ENCODE peak calls at places on chromosomes 1 and 21, in seven cellular contexts. One of them, this sample, is unnamed. For H3K4me1, the result is how much of the 10 kb centered on the place peaks cover.

GRCh38 chr1:25066253-25066652 is 136.2 kb upstream of the RUNX3 start:
- DNase-seq in GM23338: no peak
- DNase-seq in SK-N-SH: peak
- DNase-seq in K562: no peak
- DNase-seq in H1: no peak
- DNase-seq in GM12878: no peak
- DNase-seq in HepG2: no peak
- DNase-seq in this sample: no peak

GRCh38 chr1:59878370-59878769 is 48.2 kb downstream of the CYP2J2 start:
- DNase-seq in GM12878: no peak
- DNase-seq in GM23338: peak
- DNase-seq in K562: no peak
- DNase-seq in SK-N-SH: no peak
- DNase-seq in HepG2: no peak
- DNase-seq in H1: no peak
- DNase-seq in this sample: no peak

GRCh38 chr1:199684686-199685273 is 342.7 kb upstream of the NR5A2 start:
- DNase-seq in GM12878: peak
- DNase-seq in H1: no peak
- DNase-seq in HepG2: peak
- DNase-seq in SK-N-SH: peak
- DNase-seq in K562: peak
- DNase-seq in GM23338: peak
- DNase-seq in this sample: peak

GRCh38 chr1:2815551-2815950 is 14.1 kb upstream of the TTC34 start:
- DNase-seq in GM12878: no peak
- DNase-seq in GM23338: no peak
- DNase-seq in SK-N-SH: no peak
- DNase-seq in K562: no peak
- DNase-seq in H1: no peak
- DNase-seq in HepG2: no peak
- DNase-seq in this sample: no peak

GRCh38 chr1:19981507-19982312 is 2.3 kb upstream of the PLA2G2A start:
- DNase-seq in SK-N-SH: no peak
- DNase-seq in H1: peak
- DNase-seq in GM23338: no peak
- DNase-seq in K562: no peak
- DNase-seq in HepG2: peak
- DNase-seq in GM12878: no peak
- DNase-seq in this sample: no peak

GRCh38 chr1:31750858-31751638 is 13.1 kb downstream of the ADGRB2 start:
- DNase-seq in K562: no peak
- DNase-seq in SK-N-SH: no peak
- DNase-seq in GM23338: no peak
- DNase-seq in HepG2: no peak
- DNase-seq in GM12878: no peak
- DNase-seq in H1: no peak
- DNase-seq in this sample: no peak

GRCh38 chr1:229184066-229184465 is 86.8 kb upstream of the RAB4A start:
- DNase-seq in GM12878: no peak
- DNase-seq in H1: no peak
- DNase-seq in HepG2: no peak
- DNase-seq in GM23338: no peak
- DNase-seq in SK-N-SH: no peak
- DNase-seq in K562: no peak
- DNase-seq in this sample: no peak

GRCh38 chr1:26277719-26278118 is 2.2 kb upstream of the SH3BGRL3 start:
- DNase-seq in HepG2: no peak
- DNase-seq in GM23338: no peak
- DNase-seq in K562: no peak
- DNase-seq in GM12878: no peak
- DNase-seq in SK-N-SH: no peak
- DNase-seq in H1: no peak
- DNase-seq in this sample: no peak

GRCh38 chr1:246108278-246108925 is 398.7 kb downstream of the SMYD3 start:
- DNase-seq in GM23338: no peak
- DNase-seq in H1: no peak
- DNase-seq in K562: no peak
- DNase-seq in HepG2: no peak
- DNase-seq in GM12878: no peak
- DNase-seq in SK-N-SH: no peak
- DNase-seq in this sample: no peak

GRCh38 chr1:59568158-59568935 is 246.4 kb upstream of the HOOK1 start:
- DNase-seq in H1: no peak
- DNase-seq in GM12878: no peak
- DNase-seq in SK-N-SH: no peak
- DNase-seq in HepG2: no peak
- DNase-seq in GM23338: no peak
- DNase-seq in K562: no peak
- DNase-seq in this sample: peak

GRCh38 chr1:89884718-89885596 is 64.1 kb downstream of the LRRC8D start:
- DNase-seq in GM12878: no peak
- DNase-seq in HepG2: no peak
- DNase-seq in H1: no peak
- DNase-seq in GM23338: no peak
- DNase-seq in K562: no peak
- DNase-seq in SK-N-SH: no peak
- DNase-seq in this sample: peak

GRCh38 chr1:241167121-241167619 is 189.8 kb downstream of the RGS7 start:
- DNase-seq in H1: no peak
- DNase-seq in K562: no peak
- DNase-seq in HepG2: no peak
- DNase-seq in SK-N-SH: no peak
- DNase-seq in GM23338: no peak
- DNase-seq in GM12878: no peak
- DNase-seq in this sample: no peak

GRCh38 chr1:222898191-222898527 is 83.3 kb downstream of the DISP1 start:
- DNase-seq in HepG2: no peak
- DNase-seq in H1: no peak
- DNase-seq in SK-N-SH: no peak
- DNase-seq in K562: no peak
- DNase-seq in GM23338: no peak
- DNase-seq in GM12878: no peak
- DNase-seq in this sample: no peak

GRCh38 chr1:69737527-69738176 is 169.9 kb downstream of the LRRC7 start:
- DNase-seq in GM12878: peak
- DNase-seq in GM23338: peak
- DNase-seq in SK-N-SH: peak
- DNase-seq in H1: peak
- DNase-seq in HepG2: peak
- DNase-seq in K562: peak
- DNase-seq in this sample: peak

GRCh38 chr1:232579461-232579860 is 50.5 kb downstream of the SIPA1L2 start:
- DNase-seq in K562: no peak
- DNase-seq in HepG2: no peak
- DNase-seq in GM23338: no peak
- DNase-seq in GM12878: no peak
- DNase-seq in SK-N-SH: no peak
- DNase-seq in H1: no peak
- DNase-seq in this sample: no peak

GRCh38 chr1:208242829-208243521 is 1.2 kb downstream of the PLXNA2 start:
- DNase-seq in SK-N-SH: peak
- DNase-seq in GM12878: no peak
- DNase-seq in HepG2: no peak
- DNase-seq in K562: peak
- DNase-seq in H1: peak
- DNase-seq in GM23338: peak
- DNase-seq in this sample: no peak

GRCh38 chr1:229432905-229433304 is 989 bp downstream of the ACTA1 start:
- DNase-seq in GM23338: peak
- DNase-seq in H1: no peak
- DNase-seq in HepG2: no peak
- DNase-seq in SK-N-SH: no peak
- DNase-seq in GM12878: no peak
- DNase-seq in K562: no peak
- DNase-seq in this sample: no peak

GRCh38 chr1:203299180-203299579 is 6.1 kb upstream of the BTG2 start:
- DNase-seq in SK-N-SH: no peak
- DNase-seq in GM23338: no peak
- DNase-seq in H1: no peak
- DNase-seq in GM12878: no peak
- DNase-seq in K562: no peak
- DNase-seq in HepG2: no peak
- DNase-seq in this sample: no peak

GRCh38 chr1:175620380-175620779 is 123.0 kb downstream of the TNR start:
- DNase-seq in H1: no peak
- DNase-seq in GM23338: no peak
- DNase-seq in GM12878: no peak
- DNase-seq in K562: no peak
- DNase-seq in HepG2: no peak
- DNase-seq in SK-N-SH: no peak
- DNase-seq in this sample: no peak

GRCh38 chr1:161932668-161933067 is 91.0 kb downstream of the OLFML2B start:
- DNase-seq in SK-N-SH: no peak
- DNase-seq in H1: no peak
- DNase-seq in HepG2: no peak
- DNase-seq in K562: no peak
- DNase-seq in GM12878: no peak
- DNase-seq in GM23338: no peak
- DNase-seq in this sample: no peak

GRCh38 chr1:48665743-48666142 is 110.9 kb downstream of the BEND5 start:
- DNase-seq in HepG2: no peak
- DNase-seq in GM23338: no peak
- DNase-seq in SK-N-SH: no peak
- DNase-seq in K562: no peak
- DNase-seq in H1: no peak
- DNase-seq in GM12878: no peak
- DNase-seq in this sample: no peak

GRCh38 chr1:84830136-84830535 is 62.9 kb downstream of the LPAR3 start:
- DNase-seq in SK-N-SH: no peak
- DNase-seq in GM23338: no peak
- DNase-seq in H1: no peak
- DNase-seq in HepG2: no peak
- DNase-seq in K562: no peak
- DNase-seq in GM12878: no peak
- DNase-seq in this sample: no peak

GRCh38 chr1:197173571-197174482 is 27.4 kb upstream of the ASPM start:
- DNase-seq in HepG2: peak
- DNase-seq in SK-N-SH: no peak
- DNase-seq in K562: no peak
- DNase-seq in GM12878: no peak
- DNase-seq in H1: no peak
- DNase-seq in GM23338: no peak
- DNase-seq in this sample: no peak

GRCh38 chr1:12287869-12288268 is 58.0 kb downstream of the VPS13D start:
- DNase-seq in SK-N-SH: no peak
- DNase-seq in K562: no peak
- DNase-seq in GM23338: no peak
- DNase-seq in HepG2: no peak
- DNase-seq in H1: no peak
- DNase-seq in GM12878: peak
- DNase-seq in this sample: no peak

GRCh38 chr1:101267082-101267481 is 30.3 kb downstream of the S1PR1 start:
- DNase-seq in K562: no peak
- DNase-seq in SK-N-SH: no peak
- DNase-seq in H1: no peak
- DNase-seq in GM12878: no peak
- DNase-seq in HepG2: no peak
- DNase-seq in GM23338: no peak
- DNase-seq in this sample: no peak

GRCh38 chr1:43441894-43442632 is 11.7 kb downstream of the HYI start:
- DNase-seq in H1: no peak
- DNase-seq in GM12878: no peak
- DNase-seq in SK-N-SH: no peak
- DNase-seq in HepG2: no peak
- DNase-seq in GM23338: no peak
- DNase-seq in K562: no peak
- DNase-seq in this sample: no peak

GRCh38 chr1:159177273-159177907 is 6.0 kb downstream of the CADM3 start:
- DNase-seq in HepG2: peak
- DNase-seq in SK-N-SH: no peak
- DNase-seq in H1: peak
- DNase-seq in GM23338: peak
- DNase-seq in GM12878: no peak
- DNase-seq in K562: peak
- DNase-seq in this sample: peak

GRCh38 chr1:241637046-241637590 is 3.1 kb downstream of the CHML start:
- DNase-seq in K562: no peak
- DNase-seq in SK-N-SH: no peak
- DNase-seq in GM23338: no peak
- DNase-seq in H1: no peak
- DNase-seq in GM12878: no peak
- DNase-seq in HepG2: no peak
- DNase-seq in this sample: no peak

DNA sequence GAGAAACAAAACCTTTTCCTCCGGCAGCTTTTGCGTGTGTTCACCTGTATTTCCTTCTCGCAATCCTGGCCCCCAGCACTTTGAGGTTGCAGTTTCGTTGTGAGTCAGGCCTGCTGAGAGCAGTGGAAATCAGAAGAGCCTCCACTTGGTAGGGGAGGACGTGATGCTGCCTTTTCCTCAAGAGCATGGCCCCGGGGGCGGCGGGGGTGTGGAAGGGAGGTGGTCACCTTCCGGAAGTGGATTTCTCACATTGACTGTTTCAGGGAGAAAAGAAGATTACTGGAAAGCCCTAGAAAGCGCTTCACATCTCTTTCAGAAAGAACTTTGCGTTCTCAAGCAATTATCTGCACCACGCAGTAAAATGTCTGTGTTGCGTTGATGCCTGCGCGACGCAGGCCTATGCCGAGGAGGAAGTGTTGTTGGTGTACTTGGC is 12.2 kb upstream of the IL10 start:
- DNase-seq in GM23338: no peak
- DNase-seq in K562: no peak
- DNase-seq in SK-N-SH: no peak
- DNase-seq in HepG2: no peak
- DNase-seq in GM12878: no peak
- DNase-seq in H1: no peak
- DNase-seq in this sample: no peak
- H2AFZ ChIP-seq in GM23338: no peak
- H2AFZ ChIP-seq in K562: peak
- H2AFZ ChIP-seq in SK-N-SH: no peak
- H2AFZ ChIP-seq in HepG2: no peak
- H2AFZ ChIP-seq in GM12878: no peak
- H2AFZ ChIP-seq in H1: no peak
- H2AFZ ChIP-seq in this sample: no peak

GRCh38 chr21:36471254-36471723 is 8.6 kb downstream of the CLDN14 start:
- DNase-seq in K562: no peak
- DNase-seq in H1: no peak
- DNase-seq in GM12878: peak
- DNase-seq in HepG2: peak
- DNase-seq in GM23338: no peak
- DNase-seq in SK-N-SH: no peak
- DNase-seq in this sample: no peak
- H3K4me1 ChIP-seq in K562: under half
- H3K4me1 ChIP-seq in H1: under half
- H3K4me1 ChIP-seq in GM12878: under half
- H3K4me1 ChIP-seq in HepG2: under half
- H3K4me1 ChIP-seq in GM23338: under half
- H3K4me1 ChIP-seq in SK-N-SH: under half
- H3K4me1 ChIP-seq in this sample: under half

GRCh38 chr21:44325386-44326271 is 13.6 kb downstream of the CFAP410 start:
- DNase-seq in GM23338: no peak
- DNase-seq in GM12878: no peak
- DNase-seq in SK-N-SH: no peak
- DNase-seq in K562: no peak
- DNase-seq in H1: no peak
- DNase-seq in HepG2: no peak
- DNase-seq in this sample: no peak
- TF ChIP-seq POLR2AphosphoS5 in GM23338: no peak
- TF ChIP-seq POLR2AphosphoS5 in GM12878: no peak
- TF ChIP-seq POLR2AphosphoS5 in SK-N-SH: no peak
- TF ChIP-seq POLR2AphosphoS5 in K562: no peak
- TF ChIP-seq POLR2AphosphoS5 in H1: no peak
- TF ChIP-seq POLR2AphosphoS5 in HepG2: no peak
- TF ChIP-seq POLR2AphosphoS5 in this sample: no peak

GRCh38 chr1:219670426-219671149 is 57.7 kb upstream of the ZC3H11B start:
- DNase-seq in GM23338: no peak
- DNase-seq in SK-N-SH: no peak
- DNase-seq in HepG2: no peak
- DNase-seq in GM12878: no peak
- DNase-seq in H1: no peak
- DNase-seq in K562: no peak
- DNase-seq in this sample: no peak
- H2AFZ ChIP-seq in GM23338: no peak
- H2AFZ ChIP-seq in SK-N-SH: no peak
- H2AFZ ChIP-seq in HepG2: no peak
- H2AFZ ChIP-seq in GM12878: no peak
- H2AFZ ChIP-seq in H1: no peak
- H2AFZ ChIP-seq in K562: peak
- H2AFZ ChIP-seq in this sample: no peak

This sample was measured in endothelial cell of umbilical vein.